ENCODE peak calls at places on chromosome 11, in seven cellular contexts. D is right lobe of liver, C is adrenal gland, S is foreskin keratinocyte, L is cardiac muscle cell, K is left lung, J is heart right ventricle. T is an unnamed sample.

GRCh38 chr11:48307760-48308386 is 1.9 kb downstream of the OR4S1 start:
- DNase-seq in D (peak), C (peak), S (peak), L (peak), K (peak), J (peak), T (no peak)

GRCh38 chr11:102800774-102801173 is 2.8 kb upstream of the MMP1 start:
- DNase-seq in D (no peak), C (no peak), S (no peak), L (no peak), K (no peak), J (no peak), T (no peak)

GRCh38 chr11:119052163-119052814 is 4.7 kb downstream of the HYOU1 start:
- DNase-seq in D (no peak), C (no peak), S (peak), L (no peak), K (no peak), J (no peak), T (no peak)

GRCh38 chr11:34754171-34754823 is 133.4 kb downstream of the EHF start:
- DNase-seq in D (no peak), C (no peak), S (peak), L (no peak), K (no peak), J (no peak), T (no peak)

GRCh38 chr11:128521697-128522062 is 65.7 kb downstream of the ETS1 start:
- DNase-seq in D (peak), C (peak), S (no peak), L (no peak), K (no peak), J (peak), T (peak)

GRCh38 chr11:36702330-36703054 is 104.5 kb upstream of the RAG2 start:
- DNase-seq in D (no peak), C (peak), S (peak), L (peak), K (no peak), J (no peak), T (no peak)

GRCh38 chr11:2885676-2886081 is at the start of gene CDKN1C:
- DNase-seq in D (peak), C (peak), S (peak), L (peak), K (peak), J (peak), T (peak)

GRCh38 chr11:93484716-93485115 is 58.5 kb downstream of the SMCO4 start:
- DNase-seq in D (no peak), C (no peak), S (no peak), L (no peak), K (no peak), J (no peak), T (no peak)

GRCh38 chr11:134261000-134261399 is 7.6 kb downstream of the ACAD8 start:
- DNase-seq in D (no peak), C (no peak), S (no peak), L (no peak), K (no peak), J (no peak), T (no peak)

GRCh38 chr11:116697011-116697410 is 75.8 kb downstream of the BUD13 start:
- DNase-seq in D (no peak), C (no peak), S (peak), L (no peak), K (no peak), J (no peak), T (no peak)

GRCh38 chr11:91435694-91436375 is 788.8 kb upstream of the FAT3 start:
- DNase-seq in D (no peak), C (no peak), S (no peak), L (no peak), K (no peak), J (no peak), T (no peak)

GRCh38 chr11:114448749-114449484 is 9.7 kb downstream of the REXO2 start:
- DNase-seq in D (no peak), C (no peak), S (peak), L (no peak), K (no peak), J (no peak), T (no peak)

GRCh38 chr11:73151371-73151870 is 9.3 kb upstream of the FCHSD2 start:
- DNase-seq in D (peak), C (no peak), S (no peak), L (no peak), K (no peak), J (no peak), T (no peak)

GRCh38 chr11:70807195-70807543 is 408.8 kb downstream of the CTTN start:
- DNase-seq in D (no peak), C (no peak), S (no peak), L (no peak), K (no peak), J (no peak), T (no peak)

GRCh38 chr11:36711104-36711825 is 113.2 kb upstream of the RAG2 start:
- DNase-seq in D (no peak), C (no peak), S (no peak), L (no peak), K (no peak), J (no peak), T (no peak)

GRCh38 chr11:95911369-95911759 is 12.5 kb downstream of the MTMR2 start:
- DNase-seq in D (no peak), C (no peak), S (no peak), L (no peak), K (no peak), J (no peak), T (no peak)

GRCh38 chr11:133966924-133967598 is 10.3 kb upstream of the IGSF9B start:
- DNase-seq in D (no peak), C (peak), S (no peak), L (peak), K (no peak), J (peak), T (no peak)

GRCh38 chr11:124863137-124863825 is 2.0 kb upstream of the ROBO3 start:
- DNase-seq in D (peak), C (peak), S (no peak), L (peak), K (peak), J (no peak), T (no peak)

GRCh38 chr11:103483996-103484395 is 374.8 kb downstream of the DYNC2H1 start:
- DNase-seq in D (no peak), C (no peak), S (no peak), L (no peak), K (no peak), J (no peak), T (no peak)

GRCh38 chr11:47348859-47349258 is 3.6 kb downstream of the MYBPC3 start:
- DNase-seq in D (peak), C (peak), S (no peak), L (no peak), K (no peak), J (no peak), T (no peak)

GRCh38 chr11:112213753-112214152 is 12.5 kb upstream of the PTS start:
- DNase-seq in D (peak), C (no peak), S (peak), L (no peak), K (no peak), J (no peak), T (no peak)

GRCh38 chr11:60821827-60822599 is 19.9 kb upstream of the CCDC86 start:
- DNase-seq in D (no peak), C (no peak), S (no peak), L (no peak), K (no peak), J (no peak), T (no peak)

GRCh38 chr11:9462172-9462799 is 1.5 kb downstream of the ZNF143 start:
- DNase-seq in D (peak), C (no peak), S (peak), L (no peak), K (no peak), J (no peak), T (no peak)

GRCh38 chr11:72969894-72970335 is 155.7 kb downstream of the ATG16L2 start:
- DNase-seq in D (no peak), C (no peak), S (peak), L (no peak), K (no peak), J (no peak), T (no peak)

GRCh38 chr11:76210920-76211851 is 4.9 kb upstream of the WNT11 start:
- DNase-seq in D (no peak), C (no peak), S (no peak), L (no peak), K (no peak), J (peak), T (peak)

GRCh38 chr11:96943970-96944369 is 554.2 kb downstream of the JRKL start:
- DNase-seq in D (no peak), C (no peak), S (no peak), L (no peak), K (no peak), J (no peak), T (no peak)

GRCh38 chr11:117443269-117444186 is 115.9 kb downstream of the CEP164 start:
- DNase-seq in D (no peak), C (peak), S (no peak), L (peak), K (no peak), J (peak), T (no peak)

GRCh38 chr11:117193130-117194020 is 5.8 kb upstream of the TAGLN start:
- DNase-seq in D (no peak), C (peak), S (no peak), L (no peak), K (no peak), J (no peak), T (no peak)

GRCh38 chr11:83087035-83087434 is 15.3 kb upstream of the RAB30 start:
- DNase-seq in D (no peak), C (no peak), S (no peak), L (no peak), K (no peak), J (no peak), T (no peak)

GRCh38 chr11:34269031-34269430 is 88.8 kb downstream of the ABTB2 start:
- DNase-seq in D (no peak), C (no peak), S (no peak), L (no peak), K (no peak), J (no peak), T (no peak)

GRCh38 chr11:79152511-79152910 is 288.3 kb downstream of the TENM4 start:
- DNase-seq in D (no peak), C (no peak), S (no peak), L (no peak), K (no peak), J (no peak), T (no peak)

GRCh38 chr11:74005721-74006517 is 3.0 kb downstream of the UCP3 start:
- DNase-seq in D (no peak), C (no peak), S (no peak), L (no peak), K (no peak), J (no peak), T (no peak)

GRCh38 chr11:120985718-120986569 is 38.0 kb upstream of the TBCEL start:
- DNase-seq in D (peak), C (peak), S (peak), L (peak), K (peak), J (peak), T (no peak)
- TF ChIP-seq CTCF in D (peak), C (no peak), S (peak), L (peak), K (peak), J (peak), T (no peak)

GRCh38 chr11:85764796-85765195 is 46.1 kb downstream of the SYTL2 start:
- DNase-seq in D (no peak), C (no peak), S (no peak), L (no peak), K (no peak), J (no peak), T (no peak)
- TF ChIP-seq CTCF in D (no peak), C (no peak), S (no peak), L (no peak), K (no peak), J (no peak), T (no peak)

DNA sequence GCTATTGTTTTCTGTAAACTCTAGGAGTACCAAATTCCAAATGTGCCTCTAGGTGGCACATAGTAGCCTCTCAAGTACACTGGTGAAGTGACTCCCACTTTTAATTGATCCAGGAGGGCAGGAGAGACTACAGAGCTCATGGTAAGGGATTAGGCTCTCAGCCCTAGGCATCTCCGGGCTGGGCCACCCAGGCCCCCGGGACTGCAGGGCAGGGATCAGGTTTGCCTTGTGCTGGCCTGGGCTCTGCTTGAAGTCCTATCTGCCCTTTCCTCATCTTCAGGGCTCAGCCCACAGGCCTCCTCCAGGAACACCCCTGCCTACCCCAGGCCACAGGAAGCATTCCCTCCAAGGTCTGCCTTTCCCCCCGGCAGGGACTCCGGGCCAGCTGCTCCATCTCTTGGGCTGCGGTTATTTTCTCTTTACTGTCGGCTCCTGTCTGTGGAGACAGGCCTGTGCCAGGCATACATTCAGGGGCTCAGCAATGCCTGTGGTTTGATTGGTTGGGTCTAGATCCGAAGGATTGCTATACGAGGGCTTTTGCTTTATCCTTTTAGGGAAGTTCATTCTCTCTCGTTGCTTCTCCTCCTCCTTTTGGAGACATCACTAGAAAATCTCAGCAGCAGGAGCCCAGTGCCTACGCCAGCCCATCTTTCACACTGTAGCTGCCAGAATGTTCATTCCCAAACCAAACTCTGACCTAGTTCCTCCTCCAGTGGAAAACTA is 32.8 kb downstream of the PARVA start:
- DNase-seq in D (no peak), C (no peak), S (no peak), L (peak), K (no peak), J (no peak), T (no peak)
- TF ChIP-seq CTCF in D (no peak), C (no peak), S (peak), L (no peak), K (no peak), J (no peak), T (no peak)

GRCh38 chr11:11621881-11622706 is at the start of gene GALNT18:
- DNase-seq in D (peak), C (peak), S (peak), L (peak), K (peak), J (peak), T (peak)

GRCh38 chr11:11620251-11620965 is 1.4 kb downstream of the GALNT18 start:
- DNase-seq in D (peak), C (peak), S (peak), L (peak), K (peak), J (peak), T (no peak)

GRCh38 chr11:11620966-11621880 is 582 bp downstream of the GALNT18 start:
- DNase-seq in D (peak), C (peak), S (peak), L (peak), K (peak), J (peak), T (no peak)

GRCh38 chr11:11622772-11623531 is 1.1 kb upstream of the GALNT18 start:
- DNase-seq in D (no peak), C (no peak), S (no peak), L (no peak), K (no peak), J (no peak), T (no peak)

GRCh38 chr11:11618973-11619435 is 2.8 kb downstream of the GALNT18 start:
- DNase-seq in D (no peak), C (no peak), S (no peak), L (peak), K (no peak), J (no peak), T (no peak)
- TF ChIP-seq CTCF in D (no peak), C (no peak), S (peak), L (no peak), K (no peak), J (no peak), T (no peak)

GRCh38 chr11:6170226-6170625 is at the start of gene OR52B2:
- DNase-seq in D (no peak), C (no peak), S (no peak), L (no peak), K (no peak), J (no peak), T (no peak)
- TF ChIP-seq CTCF in D (no peak), C (no peak), S (no peak), L (no peak), K (no peak), J (no peak), T (no peak)

GRCh38 chr11:29518389-29519174 is 498.2 kb downstream of the KCNA4 start:
- DNase-seq in D (no peak), C (no peak), S (peak), L (no peak), K (no peak), J (no peak), T (no peak)
- TF ChIP-seq CTCF in D (no peak), C (no peak), S (peak), L (peak), K (peak), J (no peak), T (no peak)

T was measured in activated B cell treated with CpG ODN at 0.5 μM for 24 hours.